ENCODE peak calls at places on chromosomes 7 and 10, in five cellular contexts. L is neural progenitor cell, T is cardiac muscle cell, E is colonic mucosa, K is fibroblast of lung. H is an unnamed sample.

GRCh38 chr10:688621-689426 is 644 bp downstream of the DIP2C start:
- DNase-seq in L (peak; percentile 76), T (peak; percentile 57), E (peak; percentile 42), K (peak; percentile 63), H (peak; percentile 61)

GRCh38 chr10:103281753-103282152 is 4.8 kb downstream of the INA start:
- DNase-seq in L (peak; percentile 95), T (peak; percentile 38), E (no peak), K (no peak), H (peak; percentile 42)

GRCh38 chr10:82238291-82238690 is 363.3 kb downstream of the NRG3 start:
- DNase-seq in L (no peak), T (no peak), E (no peak), K (no peak), H (no peak)

GRCh38 chr7:146683439-146683838 is 566.8 kb downstream of the CNTNAP2 start:
- DNase-seq in L (no peak), T (no peak), E (no peak), K (peak; percentile 16), H (no peak)

GRCh38 chr10:16986406-16987128 is 143.0 kb downstream of the CUBN start:
- DNase-seq in L (peak; percentile 11), T (peak; percentile 57), E (no peak), K (peak; percentile 97), H (peak; percentile 92)

GRCh38 chr7:140640060-140640611 is 477 bp downstream of the DENND2A start:
- DNase-seq in L (peak; percentile 76), T (peak; percentile 58), E (no peak), K (peak; percentile 56), H (no peak)

GRCh38 chr10:82874671-82875070 is 999.7 kb downstream of the NRG3 start:
- DNase-seq in L (no peak), T (no peak), E (no peak), K (peak; percentile 53), H (no peak)

GRCh38 chr10:11002916-11003315 is 14.8 kb upstream of the CELF2 start:
- DNase-seq in L (no peak), T (no peak), E (no peak), K (no peak), H (no peak)

GRCh38 chr10:132069122-132069848 is 3.5 kb downstream of the JAKMIP3 start:
- DNase-seq in L (no peak), T (no peak), E (no peak), K (no peak), H (no peak)

GRCh38 chr10:100697631-100698030 is 47.8 kb upstream of the PAX2 start:
- DNase-seq in L (no peak), T (no peak), E (no peak), K (no peak), H (no peak)

GRCh38 chr7:27634892-27635538 is 27.7 kb downstream of the HIBADH start:
- DNase-seq in L (peak; percentile 53), T (no peak), E (no peak), K (no peak), H (no peak)

GRCh38 chr10:120949511-120950102 is 98.4 kb downstream of the WDR11 start:
- DNase-seq in L (peak; percentile 60), T (peak; percentile 10), E (no peak), K (peak; percentile 2), H (no peak)

GRCh38 chr10:131997366-131998049 is 15.8 kb upstream of the BNIP3 start:
- DNase-seq in L (peak; percentile 57), T (peak; percentile 92), E (peak; percentile 47), K (peak; percentile 44), H (peak; percentile 30)

GRCh38 chr7:65230231-65230630 is 143.4 kb upstream of the ZNF92 start:
- DNase-seq in L (no peak), T (no peak), E (no peak), K (no peak), H (no peak)

GRCh38 chr7:157302314-157302711 is 34.5 kb upstream of the DNAJB6 start:
- DNase-seq in L (no peak), T (no peak), E (peak; percentile 39), K (peak; percentile 29), H (peak; percentile 75)

GRCh38 chr10:83410570-83410969 is 728.7 kb upstream of the GHITM start:
- DNase-seq in L (no peak), T (no peak), E (no peak), K (no peak), H (no peak)

GRCh38 chr10:123666318-123667291 is at the start of gene GPR26:
- DNase-seq in L (peak; percentile 80), T (no peak), E (no peak), K (no peak), H (no peak)

GRCh38 chr7:44814956-44815355 is 18.5 kb downstream of the PPIA start:
- DNase-seq in L (no peak), T (no peak), E (no peak), K (no peak), H (no peak)

GRCh38 chr10:47452495-47453434 is 31.1 kb downstream of the ANXA8 start:
- DNase-seq in L (no peak), T (no peak), E (no peak), K (no peak), H (no peak)

GRCh38 chr10:79131730-79132644 is 63.2 kb downstream of the ZMIZ1 start:
- DNase-seq in L (no peak), T (no peak), E (no peak), K (no peak), H (no peak)

GRCh38 chr10:79132681-79133381 is 64.1 kb downstream of the ZMIZ1 start:
- DNase-seq in L (peak; percentile 61), T (no peak), E (no peak), K (no peak), H (no peak)

GRCh38 chr10:79135790-79136189 is 67.0 kb downstream of the ZMIZ1 start:
- DNase-seq in L (no peak), T (no peak), E (no peak), K (no peak), H (no peak)

GRCh38 chr10:79130846-79131245 is 62.1 kb downstream of the ZMIZ1 start:
- DNase-seq in L (peak; percentile 53), T (no peak), E (no peak), K (no peak), H (no peak)

GRCh38 chr10:79133386-79133785 is 64.6 kb downstream of the ZMIZ1 start:
- DNase-seq in L (no peak), T (no peak), E (no peak), K (no peak), H (no peak)
- H3K27ac ChIP-seq in L (no peak overlapping the region), T (peak overlapping the region; percentile 99), E (no peak overlapping the region), K (peak overlapping the region; percentile 32), H (no peak overlapping the region)

DNA sequence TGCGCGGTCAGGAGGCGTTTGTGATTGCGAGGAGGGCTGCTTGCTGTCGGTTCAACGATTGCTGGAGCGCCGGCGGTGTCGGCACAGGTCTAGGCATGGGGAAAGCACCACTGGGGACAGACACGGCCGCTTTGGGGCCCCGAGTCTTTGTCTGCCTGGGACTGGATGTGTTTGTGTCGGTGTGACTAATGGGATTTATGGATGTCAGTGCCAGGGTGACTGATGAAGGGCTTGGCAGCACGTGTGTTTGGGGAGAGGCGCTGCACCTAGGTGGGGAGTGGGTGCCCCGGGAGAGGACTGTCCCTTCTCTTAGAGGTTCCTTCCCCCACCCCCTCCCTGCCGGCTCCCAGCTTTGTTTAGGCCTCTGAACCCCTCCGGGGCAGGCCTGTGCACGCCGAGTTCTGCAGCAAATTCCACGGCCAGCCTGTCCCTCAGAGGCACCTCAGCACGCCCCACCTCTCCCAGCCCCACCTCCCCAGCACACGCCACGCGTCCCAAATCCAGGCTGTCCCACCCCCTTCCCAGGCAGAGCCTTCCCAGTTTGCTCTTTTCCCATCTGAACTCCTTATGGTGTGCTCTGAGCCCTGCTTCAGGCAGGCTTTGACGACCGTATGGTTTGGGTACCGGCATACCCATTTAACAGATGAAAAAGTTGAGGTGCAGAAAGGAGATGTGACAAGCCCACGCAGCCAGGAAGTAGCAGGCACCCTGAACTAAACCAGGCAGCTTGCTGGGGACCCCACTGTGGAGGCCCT is 6.4 kb upstream of the TNRC18 start:
- DNase-seq in L (peak; percentile 53), T (peak; percentile 52), E (peak; percentile 66), K (peak; percentile 55), H (peak; percentile 81)
- H3K4me1 ChIP-seq in L (peaks cover 23% of the 10 kb centered on the region), T (peaks cover 13% of the 10 kb centered on the region), E (peaks cover 19% of the 10 kb centered on the region), K (peaks cover 2% of the 10 kb centered on the region), H (peaks cover 33% of the 10 kb centered on the region)

DNA sequence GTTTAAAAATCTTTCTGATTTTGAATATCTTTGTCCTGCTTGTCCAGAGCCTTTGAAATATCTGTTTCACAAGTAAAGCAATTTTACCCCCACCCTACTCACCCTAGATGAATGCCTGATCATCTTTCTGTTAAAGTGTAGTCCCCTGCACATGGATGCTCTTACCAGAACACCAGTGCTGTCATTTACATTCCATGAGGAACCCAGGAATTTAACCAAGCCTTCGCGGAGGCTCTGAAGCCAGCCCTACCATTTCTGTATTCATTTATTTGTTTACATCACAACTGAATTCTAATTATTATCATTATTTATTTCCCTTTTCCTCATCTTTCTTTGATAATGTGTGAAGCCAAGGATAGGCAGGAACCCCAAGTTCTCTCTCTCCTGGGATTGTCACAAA is 167.8 kb upstream of the MYO3A start:
- DNase-seq in L (peak; percentile 48), T (no peak), E (no peak), K (no peak), H (no peak)
- H3K27ac ChIP-seq in L (peak overlapping the region; percentile 83), T (no peak overlapping the region), E (no peak overlapping the region), K (no peak overlapping the region), H (no peak overlapping the region)

GRCh38 chr10:3877092-3878000 is 92.3 kb upstream of the KLF6 start:
- DNase-seq in L (no peak), T (no peak), E (no peak), K (no peak), H (no peak)

GRCh38 chr10:3873728-3874461 is 88.9 kb upstream of the KLF6 start:
- DNase-seq in L (peak; percentile 38), T (peak; percentile 81), E (no peak), K (peak; percentile 62), H (peak; percentile 25)

GRCh38 chr10:3875842-3876235 is 90.8 kb upstream of the KLF6 start:
- DNase-seq in L (no peak), T (no peak), E (no peak), K (no peak), H (no peak)

GRCh38 chr10:3876563-3876962 is 91.6 kb upstream of the KLF6 start:
- DNase-seq in L (no peak), T (no peak), E (no peak), K (peak; percentile 18), H (no peak)

DNA sequence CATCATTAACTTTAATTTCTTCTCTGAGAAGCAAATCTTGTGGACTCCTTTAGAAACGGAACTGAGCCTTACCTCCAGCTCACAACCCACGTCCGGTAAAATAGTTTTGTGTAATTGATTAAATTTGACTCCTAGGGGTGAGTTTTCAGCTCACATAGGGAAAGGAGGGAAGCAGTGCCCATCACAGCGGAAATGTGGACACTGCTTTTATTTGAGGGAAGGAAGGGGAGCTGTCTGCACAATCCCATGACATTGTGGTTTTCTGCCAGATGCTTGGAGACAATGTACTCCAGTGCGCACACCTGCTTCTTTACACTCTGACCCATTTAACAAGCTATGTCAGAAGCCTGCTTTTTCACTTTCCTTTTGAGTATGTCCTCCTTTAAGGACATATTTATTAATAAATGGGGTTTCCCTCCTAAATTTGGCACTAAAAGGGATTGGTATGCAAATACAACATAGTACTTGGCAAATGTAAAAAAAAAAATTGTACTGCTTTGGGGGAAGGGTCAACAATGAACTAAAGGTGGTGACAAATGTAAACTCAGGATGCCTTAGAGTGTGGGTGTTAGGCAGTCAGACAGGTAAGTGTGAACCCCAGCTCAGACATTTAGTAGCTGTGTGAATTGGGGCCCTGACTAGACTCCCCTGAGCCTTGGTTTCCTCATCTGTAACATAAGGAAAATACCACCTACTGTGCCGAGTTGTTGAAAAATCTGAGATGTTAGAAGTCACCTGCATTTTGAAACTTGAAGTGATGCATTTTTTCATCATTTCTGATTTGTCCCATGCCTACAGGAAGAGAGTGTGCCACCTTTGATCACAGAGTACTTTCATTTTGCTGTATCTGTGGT is 90.2 kb upstream of the KLF6 start:
- DNase-seq in L (no peak), T (no peak), E (no peak), K (no peak), H (no peak)
- H3K4me1 ChIP-seq in L (peaks cover 8% of the 10 kb centered on the region), T (no peaks in the 10 kb centered on the region), E (peaks cover 6% of the 10 kb centered on the region), K (peaks cover 5% of the 10 kb centered on the region), H (no peaks in the 10 kb centered on the region)

GRCh38 chr10:93422121-93422520 is 60.0 kb downstream of the MYOF start:
- DNase-seq in L (no peak), T (no peak), E (no peak), K (no peak), H (peak; percentile 52)
- H3K27ac ChIP-seq in L (no peak overlapping the region), T (peak overlapping the region; percentile 91), E (peak overlapping the region; percentile 25), K (peak overlapping the region; percentile 54), H (no peak overlapping the region)